ENCODE peak calls at places on chromosomes 5 and 9, in six cellular contexts. H, U, I, P, W and Q are unnamed samples.

GRCh38 chr5:128844354-128844923 is 120.8 kb upstream of the SLC27A6 start:
- DNase-seq in H (peak; percentile 58), U (no peak), I (no peak), P (no peak), W (no peak), Q (no peak)

GRCh38 chr9:135591491-135592330 is 30.2 kb downstream of the PAEP start:
- DNase-seq in H (no peak), U (peak; percentile 5), I (no peak), P (no peak), W (peak; percentile 14), Q (peak; percentile 63)

GRCh38 chr5:156956321-156956720 is 6.7 kb downstream of the TIMD4 start:
- DNase-seq in H (no peak), U (no peak), I (no peak), P (no peak), W (no peak), Q (no peak)

GRCh38 chr5:20145240-20145639 is 157.2 kb upstream of the CDH18 start:
- DNase-seq in H (no peak), U (no peak), I (no peak), P (no peak), W (no peak), Q (no peak)

GRCh38 chr9:69745716-69746538 is 13.9 kb downstream of the PTAR1 start:
- DNase-seq in H (peak; percentile 37), U (peak; percentile 16), I (no peak), P (no peak), W (no peak), Q (no peak)

GRCh38 chr9:79768199-79768598 is 196.4 kb downstream of the TLE4 start:
- DNase-seq in H (peak; percentile 13), U (peak; percentile 13), I (no peak), P (peak; percentile 37), W (no peak), Q (no peak)

GRCh38 chr5:176621661-176622079 is 8.7 kb downstream of the SNCB start:
- DNase-seq in H (no peak), U (no peak), I (no peak), P (no peak), W (no peak), Q (no peak)

GRCh38 chr9:87350915-87351314 is 146.8 kb upstream of the DAPK1 start:
- DNase-seq in H (peak; percentile 22), U (no peak), I (no peak), P (no peak), W (no peak), Q (no peak)

GRCh38 chr5:148386041-148386440 is 2.3 kb downstream of the FBXO38 start:
- DNase-seq in H (no peak), U (no peak), I (no peak), P (no peak), W (no peak), Q (no peak)

GRCh38 chr5:82164109-82164956 is 113.8 kb downstream of the RPS23 start:
- DNase-seq in H (peak; percentile 93), U (no peak), I (no peak), P (no peak), W (no peak), Q (no peak)

GRCh38 chr5:6758201-6758600 is 45.0 kb downstream of the TENT4A start:
- DNase-seq in H (no peak), U (no peak), I (no peak), P (no peak), W (no peak), Q (no peak)

GRCh38 chr5:158988987-158989624 is 110.6 kb downstream of the EBF1 start:
- DNase-seq in H (no peak), U (no peak), I (no peak), P (no peak), W (no peak), Q (no peak)
- TF ChIP-seq CTCF in H (no peak), U (no peak), I (no peak), P (no peak), W (no peak), Q (no peak)

GRCh38 chr9:30967484-30967883 is 1417.0 kb upstream of the ACO1 start:
- DNase-seq in H (peak; percentile 9), U (no peak), I (no peak), P (no peak), W (no peak), Q (no peak)
- TF ChIP-seq CTCF in H (no peak), U (peak; percentile 42), I (no peak), P (no peak), W (peak; percentile 33), Q (no peak)

GRCh38 chr5:135478938-135479337 is 26.8 kb upstream of the TIFAB start:
- DNase-seq in H (no peak), U (no peak), I (no peak), P (no peak), W (no peak), Q (no peak)
- TF ChIP-seq CTCF in H (no peak), U (no peak), I (no peak), P (no peak), W (peak; percentile 30), Q (no peak)

DNA sequence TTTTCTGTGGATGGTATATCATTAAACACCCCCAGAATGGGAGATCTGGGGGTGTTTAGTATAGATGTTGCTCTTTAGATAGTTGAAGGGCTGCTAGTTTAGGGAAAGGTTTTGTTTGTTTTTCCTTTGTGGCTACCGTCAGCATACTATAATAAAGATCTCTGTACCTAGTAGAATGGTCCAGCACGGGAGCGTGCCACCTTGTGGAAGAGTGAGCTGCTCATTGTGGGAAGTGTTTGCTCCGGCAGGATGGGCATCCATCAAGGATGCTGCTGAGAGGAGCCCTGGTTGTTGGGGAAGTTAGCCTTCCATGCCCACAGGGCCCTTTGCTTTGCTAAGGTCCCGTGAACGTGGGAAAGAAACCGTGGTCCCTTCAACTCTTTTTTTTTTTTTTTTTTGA is 113.1 kb downstream of the LIFR start:
- DNase-seq in H (no peak), U (no peak), I (no peak), P (no peak), W (no peak), Q (no peak)
- TF ChIP-seq CTCF in H (no peak), U (no peak), I (no peak), P (no peak), W (no peak), Q (no peak)

DNA sequence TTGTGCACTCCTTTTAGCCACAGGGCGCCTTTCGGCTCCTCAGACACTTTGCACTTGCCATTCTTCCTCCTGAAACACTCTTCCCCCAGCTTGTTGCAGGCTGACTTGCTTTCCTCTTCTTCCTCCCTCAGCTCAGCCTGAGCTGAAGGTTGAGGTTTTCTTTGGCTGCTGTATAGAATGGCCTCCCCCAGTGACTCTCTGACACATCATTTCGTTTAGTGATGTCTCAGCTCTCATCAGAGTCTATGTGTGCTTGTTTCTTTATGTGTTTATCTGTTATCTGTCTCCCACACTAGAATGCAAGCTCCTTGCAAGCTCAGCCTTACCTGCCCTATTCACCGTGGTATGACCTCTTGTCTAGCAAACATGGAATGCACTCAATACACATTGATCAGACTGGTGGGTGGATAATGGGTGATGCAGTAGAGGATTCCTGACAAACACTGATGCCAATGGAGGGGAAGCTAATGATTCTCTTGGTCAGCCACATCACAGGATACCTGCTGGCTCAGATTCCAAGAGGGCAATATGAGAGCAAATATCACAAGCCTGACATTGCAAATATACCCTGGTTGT is 112.9 kb upstream of the STC2 start:
- DNase-seq in H (no peak), U (no peak), I (no peak), P (no peak), W (no peak), Q (no peak)
- TF ChIP-seq CTCF in H (no peak), U (no peak), I (no peak), P (no peak), W (no peak), Q (no peak)

DNA sequence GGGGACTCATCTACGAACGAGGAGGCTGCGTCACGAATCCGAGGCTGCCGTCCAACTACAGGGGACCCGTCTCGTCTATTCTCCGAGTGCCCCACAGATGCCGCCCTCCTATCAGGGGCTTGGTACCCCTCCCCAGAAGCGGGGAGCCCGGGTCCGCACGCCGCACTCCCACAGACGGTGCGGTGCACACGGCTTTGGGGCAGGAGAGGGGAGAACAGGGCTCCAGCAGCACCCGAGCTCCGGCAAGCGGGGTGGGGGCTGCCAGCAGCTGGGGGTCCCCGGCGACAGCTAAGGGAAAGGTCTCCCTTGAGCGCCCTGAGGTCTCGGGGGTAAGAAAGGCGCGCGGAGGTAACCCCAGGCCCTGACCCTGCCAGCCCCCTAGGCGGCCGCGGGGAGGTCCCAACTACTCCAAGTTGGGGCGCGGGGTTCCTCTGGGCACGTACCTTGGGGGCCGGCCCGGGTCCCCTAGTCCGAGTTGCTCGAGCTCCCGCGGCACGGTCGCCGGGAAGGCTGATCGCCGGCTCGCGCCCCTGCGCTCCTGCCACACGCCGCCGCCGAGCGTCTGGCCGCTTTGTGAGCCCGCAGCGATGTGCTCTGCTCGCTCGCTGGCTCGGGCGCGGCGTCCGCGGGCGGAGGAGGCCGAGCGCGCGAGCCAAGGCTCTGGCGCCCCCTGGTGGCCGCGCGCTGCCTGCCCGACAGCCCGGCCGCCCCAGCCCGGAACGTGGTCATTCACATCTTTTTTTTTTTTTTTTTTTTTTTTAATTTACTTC is at the start of gene SPOCK1:
- DNase-seq in H (peak; percentile 59), U (peak; percentile 85), I (peak; percentile 65), P (no peak), W (peak; percentile 76), Q (peak; percentile 87)
- TF ChIP-seq CTCF in H (peak; percentile 58), U (peak; percentile 47), I (peak; percentile 77), P (peak; percentile 34), W (peak; percentile 75), Q (peak; percentile 82)